ENCODE peak calls at places on chromosomes 7 and 10, in five cellular contexts. E is AG04449, D is NCI-H69, H is occipital lobe, Q is fibroblast of gingiva. J is an unnamed sample.
A peak's percentile ranks its signal among the peaks of the same experiment; 100 is the strongest.

GRCh38 chr10:59753267-59753666 is at the start of gene MRLN:
- DNase-seq in Q (no peak), H (no peak), D (peak; percentile 89), E (no peak), J (no peak)

GRCh38 chr7:41705109-41705871 is 2.4 kb upstream of the INHBA start:
- DNase-seq in Q (peak; percentile 89), H (peak; percentile 60), D (peak; percentile 86), E (peak; percentile 68), J (peak; percentile 97)

GRCh38 chr7:139557857-139558581 is 34.5 kb downstream of the CLEC2L start:
- DNase-seq in Q (no peak), H (no peak), D (no peak), E (no peak), J (no peak)

GRCh38 chr10:124541076-124541903 is 79.7 kb downstream of the LHPP start:
- DNase-seq in Q (no peak), D (no peak), E (no peak), H (peak; percentile 49), J (no peak)

GRCh38 chr7:30351724-30352123 is 67.3 kb downstream of the ZNRF2 start:
- DNase-seq in D (no peak), E (no peak), H (no peak), Q (no peak), J (no peak)

GRCh38 chr10:132653721-132654120 is 116.1 kb downstream of the INPP5A start:
- DNase-seq in D (no peak), E (no peak), Q (no peak), H (no peak), J (no peak)

GRCh38 chr7:100435401-100436304 is 644 bp downstream of the PPP1R35 start:
- DNase-seq in E (no peak), H (no peak), Q (no peak), D (peak; percentile 76), J (peak; percentile 89)

GRCh38 chr7:117937049-117937448 is 63.8 kb upstream of the CTTNBP2 start:
- DNase-seq in D (no peak), H (no peak), E (no peak), Q (no peak), J (peak; percentile 76)

GRCh38 chr10:86285136-86285790 is 81.3 kb downstream of the GRID1 start:
- DNase-seq in Q (no peak), E (no peak), D (peak; percentile 97), H (no peak), J (no peak)

GRCh38 chr10:12592967-12593366 is 243.6 kb downstream of the CAMK1D start:
- DNase-seq in Q (no peak), H (no peak), D (no peak), E (no peak), J (no peak)

GRCh38 chr10:100697070-100697469 is 48.3 kb upstream of the PAX2 start:
- DNase-seq in Q (peak; percentile 14), D (no peak), H (no peak), E (peak; percentile 2), J (peak; percentile 10)

GRCh38 chr10:23106508-23106907 is 11.1 kb downstream of the MSRB2 start:
- DNase-seq in E (no peak), H (no peak), Q (no peak), D (no peak), J (peak; percentile 99)

GRCh38 chr10:1549591-1550290 is 187.6 kb downstream of the ADARB2 start:
- DNase-seq in Q (no peak), H (no peak), E (no peak), D (no peak), J (peak; percentile 59)

GRCh38 chr10:75405201-75406143 is 3.9 kb upstream of the ZNF503 start:
- DNase-seq in H (no peak), E (no peak), D (no peak), Q (no peak), J (peak; percentile 62)

GRCh38 chr7:120729300-120729699 is 128.6 kb downstream of the TSPAN12 start:
- DNase-seq in E (no peak), D (peak; percentile 73), Q (no peak), H (no peak), J (peak; percentile 13)

GRCh38 chr10:3472705-3473078 is 300.1 kb upstream of the PITRM1 start:
- DNase-seq in Q (peak; percentile 92), E (peak; percentile 46), D (no peak), H (no peak), J (no peak)

GRCh38 chr7:95686109-95686508 is 86.2 kb upstream of the DYNC1I1 start:
- DNase-seq in H (no peak), Q (peak; percentile 67), E (peak; percentile 9), D (peak; percentile 79), J (peak; percentile 92)

GRCh38 chr7:80942261-80943041 is 23.6 kb upstream of the SEMA3C start:
- DNase-seq in H (no peak), D (peak; percentile 75), E (peak; percentile 95), Q (peak; percentile 99), J (peak; percentile 54)

GRCh38 chr10:58641095-58641531 is 128.4 kb downstream of the BICC1 start:
- DNase-seq in D (peak; percentile 64), Q (peak; percentile 99), H (no peak), E (peak; percentile 89), J (peak; percentile 68)

GRCh38 chr10:125846894-125847293 is 23.5 kb downstream of the BCCIP start:
- DNase-seq in H (no peak), Q (no peak), E (no peak), D (no peak), J (no peak)

GRCh38 chr10:45470098-45471012 is 96.3 kb downstream of the ALOX5 start:
- DNase-seq in E (no peak), D (no peak), Q (no peak), H (no peak), J (no peak)

GRCh38 chr7:20306499-20306946 is 24.2 kb upstream of the ITGB8 start:
- DNase-seq in D (no peak), Q (no peak), H (no peak), E (no peak), J (peak; percentile 78)

GRCh38 chr10:42576338-42576737 is 62.0 kb downstream of the ZNF33B start:
- DNase-seq in E (no peak), H (no peak), D (no peak), Q (no peak), J (no peak)

GRCh38 chr10:25117757-25118156 is 57.0 kb upstream of the GPR158 start:
- DNase-seq in H (no peak), Q (no peak), E (no peak), D (no peak), J (no peak)

GRCh38 chr10:124091646-124092269 is 1.6 kb downstream of the CHST15 start:
- DNase-seq in H (peak; percentile 25), E (no peak), Q (peak; percentile 35), D (peak; percentile 41), J (peak; percentile 31)

GRCh38 chr7:14973712-14974428 is 71.3 kb upstream of the DGKB start:
- DNase-seq in Q (no peak), H (no peak), D (peak; percentile 27), E (no peak), J (peak; percentile 5)